ENCODE peak calls at places on chromosomes 16 and 17, in eight cellular contexts. K is stimulated activated naive CD8-positive, alpha-beta T cell treated with anti-CD3 and anti-CD28 coated beads, Interleukin-15, Interleukin-2, amounts not matched to agents 100 U/mL and 50 U/mL, for 24 hours; F is AG10803; Y is MCF 10A; Q is NCI-H2081; J is heart left ventricle; G is endothelial cell; D is activated CD4-positive, alpha-beta T cell treated with anti-CD3 and anti-CD28 coated beads for 36 hours. O is an unnamed sample.

GRCh38 chr17:41116292-41116691 is 1.9 kb downstream of the KRTAP4-11 start:
- DNase-seq in F (no peak), D (no peak), K (no peak), J (no peak), G (no peak), Q (no peak), Y (no peak), O (no peak)

GRCh38 chr17:77884967-77885641 is 73.4 kb upstream of the TNRC6C start:
- DNase-seq in D (no peak), J (no peak), K (no peak), G (no peak), Y (no peak), F (no peak), Q (peak), O (no peak)

GRCh38 chr17:58377005-58377660 is 25.1 kb upstream of the SUPT4H1 start:
- DNase-seq in K (no peak), F (no peak), Q (no peak), J (no peak), D (no peak), G (no peak), Y (no peak), O (peak)

GRCh38 chr16:21523411-21524067 is 75.8 kb upstream of the METTL9 start:
- DNase-seq in Q (no peak), D (no peak), G (no peak), K (no peak), F (no peak), Y (no peak), J (peak), O (no peak)

GRCh38 chr16:70578035-70578434 is 54.4 kb downstream of the SF3B3 start:
- DNase-seq in D (no peak), Q (no peak), J (peak), F (no peak), G (no peak), K (no peak), Y (no peak), O (no peak)

GRCh38 chr16:28193530-28194423 is 18.0 kb downstream of the XPO6 start:
- DNase-seq in D (peak), J (no peak), F (peak), G (no peak), Y (peak), Q (no peak), K (peak), O (peak)

GRCh38 chr17:36949461-36949927 is 740 bp downstream of the AATF start:
- DNase-seq in Q (no peak), Y (peak), G (no peak), K (no peak), J (no peak), D (no peak), F (no peak), O (peak)

GRCh38 chr16:4900036-4900435 is 36.9 kb downstream of the PPL start:
- DNase-seq in D (no peak), J (no peak), K (no peak), Q (no peak), Y (no peak), F (peak), G (no peak), O (no peak)

GRCh38 chr16:64051826-64052225 is 1070.0 kb downstream of the CDH11 start:
- DNase-seq in K (no peak), Y (peak), G (peak), Q (peak), F (peak), J (no peak), D (no peak), O (peak)

GRCh38 chr17:17044846-17045561 is 2.7 kb downstream of the MPRIP start:
- DNase-seq in D (peak), Q (peak), J (peak), F (peak), G (peak), Y (peak), K (no peak), O (peak)

GRCh38 chr17:61408151-61409041 is 8.8 kb downstream of the TBX2 start:
- DNase-seq in D (no peak), F (no peak), Y (no peak), K (no peak), Q (no peak), J (no peak), G (peak), O (no peak)

GRCh38 chr17:57605734-57606105 is 139.4 kb downstream of the CCDC182 start:
- DNase-seq in F (no peak), Q (no peak), J (no peak), D (no peak), K (no peak), G (no peak), Y (no peak), O (no peak)

GRCh38 chr17:19263621-19264010 is 26.4 kb downstream of the EPN2 start:
- DNase-seq in J (peak), D (no peak), G (no peak), Q (no peak), F (peak), Y (peak), K (no peak), O (peak)

GRCh38 chr16:1530883-1531637 is 2.4 kb upstream of the TMEM204 start:
- DNase-seq in G (no peak), Y (no peak), F (peak), D (no peak), J (peak), K (no peak), Q (no peak), O (no peak)

GRCh38 chr16:50956637-50957036 is 194.4 kb downstream of the SALL1 start:
- DNase-seq in F (no peak), J (no peak), G (no peak), Y (no peak), Q (no peak), D (no peak), K (no peak), O (no peak)

GRCh38 chr16:55539049-55539448 is 27.4 kb upstream of the CAPNS2 start:
- DNase-seq in D (no peak), F (peak), Q (no peak), K (no peak), G (no peak), Y (no peak), J (no peak), O (peak)

GRCh38 chr16:53207810-53208752 is 153.3 kb downstream of the CHD9 start:
- DNase-seq in G (peak), F (peak), K (peak), Y (peak), J (peak), D (peak), Q (peak), O (peak)

GRCh38 chr17:77217566-77217965 is 76.8 kb downstream of the SEC14L1 start:
- DNase-seq in Y (no peak), F (no peak), G (no peak), J (no peak), Q (no peak), D (no peak), K (no peak), O (no peak)

GRCh38 chr16:66606000-66606751 is 1.7 kb downstream of the CMTM3 start:
- DNase-seq in J (peak), Y (no peak), Q (no peak), G (no peak), F (no peak), D (peak), K (no peak), O (no peak)

GRCh38 chr16:87060026-87060986 is 256.9 kb downstream of the C16orf95 start:
- DNase-seq in G (no peak), J (peak), D (no peak), K (no peak), Q (no peak), F (peak), Y (peak), O (no peak)

GRCh38 chr17:67718325-67718941 is 697 bp downstream of the NOL11 start:
- DNase-seq in Q (peak), K (peak), F (peak), D (peak), J (no peak), G (no peak), Y (peak), O (peak)

GRCh38 chr17:55318081-55318480 is 53.3 kb downstream of the HLF start:
- DNase-seq in F (no peak), Q (no peak), Y (no peak), D (no peak), K (no peak), G (no peak), J (no peak), O (peak)

GRCh38 chr17:63774141-63774981 is at the start of gene DDX42:
- DNase-seq in K (peak), J (peak), D (peak), Y (peak), F (peak), G (peak), Q (peak), O (no peak)

GRCh38 chr17:60766778-60767190 is 89.1 kb downstream of the BCAS3 start:
- DNase-seq in Q (no peak), F (no peak), J (no peak), K (no peak), G (no peak), Y (no peak), D (no peak), O (no peak)

GRCh38 chr17:19339341-19339815 is 23.1 kb downstream of the B9D1 start:
- DNase-seq in D (no peak), K (no peak), Y (no peak), J (no peak), Q (no peak), F (no peak), G (no peak), O (no peak)

GRCh38 chr16:84603115-84603816 is 14.6 kb downstream of the COTL1 start:
- DNase-seq in F (peak), G (no peak), J (peak), K (peak), Q (peak), D (peak), Y (peak), O (peak)

GRCh38 chr17:285751-286422 is 66.7 kb downstream of the RPH3AL start:
- DNase-seq in J (peak), K (no peak), D (no peak), Y (no peak), F (no peak), G (no peak), Q (no peak), O (no peak)

GRCh38 chr16:88622125-88622524 is 16.2 kb upstream of the IL17C start:
- DNase-seq in K (no peak), Y (no peak), J (no peak), F (no peak), Q (no peak), D (no peak), G (no peak), O (no peak)

GRCh38 chr17:79984877-79985276 is 50.8 kb downstream of the TBC1D16 start:
- DNase-seq in Y (no peak), J (no peak), G (no peak), F (no peak), K (no peak), Q (no peak), D (no peak), O (no peak)

GRCh38 chr17:17227608-17228520 is 9.1 kb downstream of the FLCN start:
- DNase-seq in G (no peak), K (no peak), D (no peak), Q (no peak), J (peak), F (no peak), Y (no peak), O (no peak)

GRCh38 chr16:88911148-88911945 is 44.9 kb upstream of the PABPN1L start:
- DNase-seq in Q (no peak), J (no peak), Y (no peak), D (peak), K (no peak), F (no peak), G (no peak), O (no peak)

GRCh38 chr17:43530303-43531081 is 15.6 kb downstream of the ETV4 start:
- DNase-seq in J (peak), D (no peak), K (no peak), G (peak), F (peak), Y (no peak), Q (no peak), O (peak)

GRCh38 chr17:66677201-66677981 is 157.5 kb upstream of the CACNG5 start:
- DNase-seq in Y (peak), Q (no peak), J (no peak), K (no peak), F (peak), G (no peak), D (peak), O (peak)

GRCh38 chr16:85353839-85354622 is 241.8 kb upstream of the CIBAR2 start:
- DNase-seq in G (no peak), J (no peak), Q (no peak), Y (no peak), F (no peak), D (no peak), K (no peak), O (peak)